ENCODE peak calls at places on chromosomes 2 and 18, in seven cellular contexts. One of them, this sample, is unnamed.

GRCh38 chr2:121128741-121129659 is 156.0 kb downstream of the TFCP2L1 start:
- DNase-seq in ovary: no peak
- DNase-seq in dermis blood vessel endothelial cell: peak
- DNase-seq in HEK293T: peak
- DNase-seq in brain microvascular endothelial cell: peak
- DNase-seq in OCI-LY7: peak
- DNase-seq in nephron progenitor cell: peak
- DNase-seq in this sample: peak

GRCh38 chr2:167769020-167769419 is 478.4 kb downstream of the STK39 start:
- DNase-seq in ovary: no peak
- DNase-seq in dermis blood vessel endothelial cell: no peak
- DNase-seq in HEK293T: no peak
- DNase-seq in brain microvascular endothelial cell: no peak
- DNase-seq in OCI-LY7: no peak
- DNase-seq in nephron progenitor cell: no peak
- DNase-seq in this sample: no peak

GRCh38 chr2:88835726-88836125 is 144.3 kb downstream of the RPIA start:
- DNase-seq in ovary: no peak
- DNase-seq in dermis blood vessel endothelial cell: no peak
- DNase-seq in HEK293T: no peak
- DNase-seq in brain microvascular endothelial cell: no peak
- DNase-seq in OCI-LY7: peak
- DNase-seq in nephron progenitor cell: no peak
- DNase-seq in this sample: no peak

GRCh38 chr2:136021976-136022375 is 36.5 kb upstream of the DARS1 start:
- DNase-seq in ovary: no peak
- DNase-seq in dermis blood vessel endothelial cell: no peak
- DNase-seq in HEK293T: no peak
- DNase-seq in brain microvascular endothelial cell: no peak
- DNase-seq in OCI-LY7: no peak
- DNase-seq in nephron progenitor cell: no peak
- DNase-seq in this sample: no peak

GRCh38 chr2:98543842-98544241 is 64.5 kb downstream of the COA5 start:
- DNase-seq in ovary: no peak
- DNase-seq in dermis blood vessel endothelial cell: no peak
- DNase-seq in HEK293T: no peak
- DNase-seq in brain microvascular endothelial cell: no peak
- DNase-seq in OCI-LY7: no peak
- DNase-seq in nephron progenitor cell: no peak
- DNase-seq in this sample: no peak

GRCh38 chr2:219488149-219488843 is 10.4 kb upstream of the GMPPA start:
- DNase-seq in ovary: no peak
- DNase-seq in dermis blood vessel endothelial cell: no peak
- DNase-seq in HEK293T: no peak
- DNase-seq in brain microvascular endothelial cell: no peak
- DNase-seq in OCI-LY7: no peak
- DNase-seq in nephron progenitor cell: no peak
- DNase-seq in this sample: no peak

GRCh38 chr2:8676915-8677645 is 4.8 kb upstream of the ID2 start:
- DNase-seq in ovary: no peak
- DNase-seq in dermis blood vessel endothelial cell: peak
- DNase-seq in HEK293T: no peak
- DNase-seq in brain microvascular endothelial cell: no peak
- DNase-seq in OCI-LY7: no peak
- DNase-seq in nephron progenitor cell: peak
- DNase-seq in this sample: peak

GRCh38 chr2:134261398-134262131 is 7.7 kb downstream of the MGAT5 start:
- DNase-seq in ovary: no peak
- DNase-seq in dermis blood vessel endothelial cell: peak
- DNase-seq in HEK293T: no peak
- DNase-seq in brain microvascular endothelial cell: no peak
- DNase-seq in OCI-LY7: peak
- DNase-seq in nephron progenitor cell: no peak
- DNase-seq in this sample: peak

GRCh38 chr18:250685-251084 is 17.2 kb downstream of the THOC1 start:
- DNase-seq in ovary: no peak
- DNase-seq in dermis blood vessel endothelial cell: no peak
- DNase-seq in HEK293T: no peak
- DNase-seq in brain microvascular endothelial cell: no peak
- DNase-seq in OCI-LY7: no peak
- DNase-seq in nephron progenitor cell: no peak
- DNase-seq in this sample: peak

GRCh38 chr2:229346801-229347540 is 75.9 kb upstream of the PID1 start:
- DNase-seq in ovary: no peak
- DNase-seq in dermis blood vessel endothelial cell: no peak
- DNase-seq in HEK293T: no peak
- DNase-seq in brain microvascular endothelial cell: no peak
- DNase-seq in OCI-LY7: no peak
- DNase-seq in nephron progenitor cell: no peak
- DNase-seq in this sample: no peak

GRCh38 chr2:217079165-217079564 is 219.3 kb upstream of the TNP1 start:
- DNase-seq in ovary: no peak
- DNase-seq in dermis blood vessel endothelial cell: no peak
- DNase-seq in HEK293T: no peak
- DNase-seq in brain microvascular endothelial cell: no peak
- DNase-seq in OCI-LY7: no peak
- DNase-seq in nephron progenitor cell: no peak
- DNase-seq in this sample: no peak

GRCh38 chr18:24463233-24463775 is 2.9 kb downstream of the HRH4 start:
- DNase-seq in ovary: no peak
- DNase-seq in dermis blood vessel endothelial cell: no peak
- DNase-seq in HEK293T: no peak
- DNase-seq in brain microvascular endothelial cell: no peak
- DNase-seq in OCI-LY7: no peak
- DNase-seq in nephron progenitor cell: no peak
- DNase-seq in this sample: no peak

GRCh38 chr2:134341476-134341875 is 87.6 kb downstream of the MGAT5 start:
- DNase-seq in ovary: no peak
- DNase-seq in dermis blood vessel endothelial cell: peak
- DNase-seq in HEK293T: no peak
- DNase-seq in brain microvascular endothelial cell: no peak
- DNase-seq in OCI-LY7: no peak
- DNase-seq in nephron progenitor cell: no peak
- DNase-seq in this sample: no peak

GRCh38 chr2:35915261-35915660 is 440.3 kb upstream of the CRIM1 start:
- DNase-seq in ovary: no peak
- DNase-seq in dermis blood vessel endothelial cell: no peak
- DNase-seq in HEK293T: no peak
- DNase-seq in brain microvascular endothelial cell: no peak
- DNase-seq in OCI-LY7: no peak
- DNase-seq in nephron progenitor cell: no peak
- DNase-seq in this sample: no peak

GRCh38 chr18:40259073-40259472 is 1696.0 kb upstream of the PIK3C3 start:
- DNase-seq in ovary: no peak
- DNase-seq in dermis blood vessel endothelial cell: no peak
- DNase-seq in HEK293T: no peak
- DNase-seq in brain microvascular endothelial cell: no peak
- DNase-seq in OCI-LY7: no peak
- DNase-seq in nephron progenitor cell: no peak
- DNase-seq in this sample: no peak

GRCh38 chr18:78649421-78649820 is 330.2 kb upstream of the SALL3 start:
- DNase-seq in ovary: no peak
- DNase-seq in dermis blood vessel endothelial cell: no peak
- DNase-seq in HEK293T: no peak
- DNase-seq in brain microvascular endothelial cell: no peak
- DNase-seq in OCI-LY7: no peak
- DNase-seq in nephron progenitor cell: no peak
- DNase-seq in this sample: no peak

GRCh38 chr2:230991598-230991997 is 4.3 kb upstream of the SPATA3 start:
- DNase-seq in ovary: no peak
- DNase-seq in dermis blood vessel endothelial cell: no peak
- DNase-seq in HEK293T: no peak
- DNase-seq in brain microvascular endothelial cell: no peak
- DNase-seq in OCI-LY7: no peak
- DNase-seq in nephron progenitor cell: no peak
- DNase-seq in this sample: no peak

GRCh38 chr2:42568431-42569115 is at the start of gene MTA3:
- DNase-seq in ovary: peak
- DNase-seq in dermis blood vessel endothelial cell: peak
- DNase-seq in HEK293T: peak
- DNase-seq in brain microvascular endothelial cell: peak
- DNase-seq in OCI-LY7: peak
- DNase-seq in nephron progenitor cell: peak
- DNase-seq in this sample: peak

GRCh38 chr2:203693242-203693879 is 13.1 kb upstream of the CD28 start:
- DNase-seq in ovary: no peak
- DNase-seq in dermis blood vessel endothelial cell: peak
- DNase-seq in HEK293T: no peak
- DNase-seq in brain microvascular endothelial cell: no peak
- DNase-seq in OCI-LY7: no peak
- DNase-seq in nephron progenitor cell: no peak
- DNase-seq in this sample: no peak

GRCh38 chr2:102190425-102191107 is 3.7 kb downstream of the IL1RL2 start:
- DNase-seq in ovary: no peak
- DNase-seq in dermis blood vessel endothelial cell: no peak
- DNase-seq in HEK293T: no peak
- DNase-seq in brain microvascular endothelial cell: no peak
- DNase-seq in OCI-LY7: no peak
- DNase-seq in nephron progenitor cell: no peak
- DNase-seq in this sample: no peak

GRCh38 chr2:74556159-74556558 is 1.6 kb downstream of the DOK1 start:
- DNase-seq in ovary: no peak
- DNase-seq in dermis blood vessel endothelial cell: no peak
- DNase-seq in HEK293T: no peak
- DNase-seq in brain microvascular endothelial cell: no peak
- DNase-seq in OCI-LY7: no peak
- DNase-seq in nephron progenitor cell: no peak
- DNase-seq in this sample: no peak